ENCODE peak calls at places on chromosomes 11 and 22, in nine cellular contexts. J is transverse colon, O is HCT116, C is testis, V is suprapubic skin, R is adrenal gland, M is tibial nerve, K is Peyer's patch, I is NB4. T is an unnamed sample.

GRCh38 chr11:78809931-78810481 is 235.3 kb upstream of the NARS2 start:
- DNase-seq in J (no peak), O (no peak), C (no peak), V (no peak), R (no peak), M (no peak), K (no peak), I (no peak), T (no peak)

GRCh38 chr11:123137496-123138270 is 57.4 kb downstream of the CLMP start:
- DNase-seq in J (peak), O (no peak), C (peak), V (peak), R (peak), M (peak), K (peak), I (peak), T (no peak)

GRCh38 chr11:124892131-124892530 is 5.5 kb downstream of the ROBO4 start:
- DNase-seq in J (no peak), O (no peak), C (no peak), V (no peak), R (no peak), M (peak), K (no peak), I (no peak), T (no peak)

GRCh38 chr22:33073989-33074391 is 15.8 kb upstream of the SYN3 start:
- DNase-seq in J (no peak), O (no peak), C (no peak), V (no peak), R (no peak), M (no peak), K (no peak), I (no peak), T (peak)

GRCh38 chr22:49967333-49968241 is 7.0 kb downstream of the PIM3 start:
- DNase-seq in J (peak), O (no peak), C (peak), V (peak), R (peak), M (peak), K (peak), I (no peak), T (no peak)

GRCh38 chr11:43913829-43914380 is 28.5 kb upstream of the C11orf96 start:
- DNase-seq in J (no peak), O (no peak), C (no peak), V (no peak), R (no peak), M (no peak), K (no peak), I (no peak), T (no peak)

GRCh38 chr11:119103793-119104192 is 2.1 kb upstream of the DPAGT1 start:
- DNase-seq in J (no peak), O (no peak), C (no peak), V (no peak), R (no peak), M (no peak), K (no peak), I (peak), T (no peak)

GRCh38 chr11:126797801-126798200 is 202.8 kb downstream of the KIRREL3 start:
- DNase-seq in J (no peak), O (no peak), C (no peak), V (no peak), R (no peak), M (no peak), K (no peak), I (no peak), T (no peak)

GRCh38 chr11:78961186-78961782 is 386.6 kb upstream of the NARS2 start:
- DNase-seq in J (peak), O (peak), C (peak), V (no peak), R (no peak), M (no peak), K (no peak), I (peak), T (peak)

GRCh38 chr11:19087658-19088057 is 27.1 kb upstream of the MRGPRX2 start:
- DNase-seq in J (no peak), O (no peak), C (no peak), V (no peak), R (no peak), M (no peak), K (no peak), I (no peak), T (peak)

GRCh38 chr22:50584106-50585096 is 1.8 kb upstream of the CHKB start:
- DNase-seq in J (no peak), O (no peak), C (no peak), V (no peak), R (no peak), M (no peak), K (no peak), I (no peak), T (no peak)

GRCh38 chr22:32951081-32951806 is 106.9 kb downstream of the SYN3 start:
- DNase-seq in J (no peak), O (no peak), C (no peak), V (no peak), R (peak), M (no peak), K (no peak), I (peak), T (no peak)

GRCh38 chr22:23281406-23282088 is 101.2 kb downstream of the BCR start:
- DNase-seq in J (peak), O (peak), C (peak), V (peak), R (peak), M (peak), K (peak), I (peak), T (peak)

GRCh38 chr11:76013526-76013925 is 192.8 kb downstream of the WNT11 start:
- DNase-seq in J (no peak), O (no peak), C (no peak), V (no peak), R (no peak), M (no peak), K (no peak), I (peak), T (no peak)

GRCh38 chr11:63889344-63889743 is 27.6 kb downstream of the RCOR2 start:
- DNase-seq in J (peak), O (no peak), C (no peak), V (no peak), R (no peak), M (no peak), K (peak), I (no peak), T (no peak)

GRCh38 chr11:24234822-24235508 is 261.9 kb upstream of the LUZP2 start:
- DNase-seq in J (peak), O (no peak), C (no peak), V (no peak), R (peak), M (no peak), K (peak), I (no peak), T (peak)

GRCh38 chr11:61042961-61043540 is 59.2 kb upstream of the CD5 start:
- DNase-seq in J (no peak), O (no peak), C (no peak), V (no peak), R (no peak), M (no peak), K (no peak), I (no peak), T (no peak)

GRCh38 chr22:36160499-36160942 is at the start of gene APOL3:
- DNase-seq in J (peak), O (no peak), C (peak), V (peak), R (peak), M (peak), K (peak), I (no peak), T (peak)

GRCh38 chr11:70524096-70524922 is 126.0 kb downstream of the CTTN start:
- DNase-seq in J (no peak), O (no peak), C (no peak), V (no peak), R (no peak), M (no peak), K (no peak), I (no peak), T (no peak)

GRCh38 chr22:27654536-27655445 is 146.8 kb downstream of the MN1 start:
- DNase-seq in J (peak), O (no peak), C (no peak), V (no peak), R (no peak), M (no peak), K (peak), I (no peak), T (no peak)

GRCh38 chr22:39179841-39180335 is 27.4 kb upstream of the CBX7 start:
- DNase-seq in J (no peak), O (no peak), C (no peak), V (peak), R (no peak), M (no peak), K (no peak), I (no peak), T (no peak)

GRCh38 chr11:1757861-1758610 is 5.7 kb downstream of the CTSD start:
- DNase-seq in J (peak), O (no peak), C (no peak), V (no peak), R (peak), M (no peak), K (peak), I (peak), T (no peak)

GRCh38 chr11:105236631-105237030 is 97.1 kb upstream of the CARD18 start:
- DNase-seq in J (no peak), O (no peak), C (no peak), V (no peak), R (no peak), M (no peak), K (no peak), I (no peak), T (no peak)

GRCh38 chr22:50530857-50531545 is 1.2 kb upstream of the TYMP start:
- DNase-seq in J (peak), O (peak), C (peak), V (peak), R (peak), M (peak), K (peak), I (peak), T (no peak)

GRCh38 chr11:91489989-91490388 is 734.6 kb upstream of the FAT3 start:
- DNase-seq in J (no peak), O (no peak), C (no peak), V (no peak), R (no peak), M (no peak), K (no peak), I (no peak), T (no peak)

GRCh38 chr11:121024989-121025388 is 1.1 kb downstream of the TBCEL start:
- DNase-seq in J (no peak), O (no peak), C (no peak), V (no peak), R (no peak), M (no peak), K (no peak), I (peak), T (no peak)

GRCh38 chr11:17782938-17783337 is 48.4 kb downstream of the KCNC1 start:
- DNase-seq in J (no peak), O (no peak), C (no peak), V (no peak), R (no peak), M (no peak), K (peak), I (no peak), T (no peak)

GRCh38 chr11:76578655-76579046 is 91.9 kb downstream of the LRRC32 start:
- DNase-seq in J (no peak), O (no peak), C (peak), V (no peak), R (peak), M (no peak), K (no peak), I (no peak), T (no peak)

GRCh38 chr11:26286472-26287066 is 45.4 kb upstream of the ANO3 start:
- DNase-seq in J (no peak), O (no peak), C (peak), V (no peak), R (no peak), M (no peak), K (no peak), I (peak), T (no peak)

GRCh38 chr11:31529189-31529588 is 19.6 kb downstream of the ELP4 start:
- DNase-seq in J (no peak), O (no peak), C (no peak), V (no peak), R (no peak), M (no peak), K (no peak), I (peak), T (no peak)

DNA sequence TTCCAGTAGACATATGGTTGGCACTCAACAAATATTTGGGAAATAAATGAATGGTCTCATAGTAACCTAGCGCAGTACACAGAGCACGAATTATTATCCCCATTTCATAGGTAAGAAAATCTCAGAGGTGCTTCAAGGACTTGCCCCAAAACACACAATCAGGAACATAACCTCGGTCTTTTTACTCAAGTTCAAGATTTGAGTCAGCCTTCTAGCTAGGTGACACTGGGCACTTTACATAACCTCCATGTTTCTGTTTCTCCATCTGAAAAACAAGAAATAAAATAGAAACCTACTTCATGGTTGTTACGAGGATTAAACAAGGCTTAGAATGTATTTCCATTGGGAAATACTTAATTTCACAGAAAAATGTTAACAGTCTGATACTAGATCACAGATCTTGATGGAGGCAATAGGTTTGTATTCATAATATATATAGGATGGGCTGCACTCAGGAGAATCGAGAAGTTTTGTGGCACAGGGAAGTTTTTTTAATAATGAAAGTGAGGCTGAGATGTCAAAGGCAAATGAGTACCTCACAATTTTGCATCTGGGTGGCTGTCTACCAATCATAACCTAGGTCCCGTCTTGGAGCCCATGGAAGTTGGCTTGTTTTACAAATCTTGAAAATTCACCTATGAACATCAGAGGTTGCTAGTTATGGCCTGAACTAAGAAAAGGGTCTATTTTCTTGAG is 147.4 kb upstream of the ZC3H12C start:
- DNase-seq in J (no peak), O (no peak), C (no peak), V (no peak), R (no peak), M (no peak), K (no peak), I (no peak), T (no peak)
- TF ChIP-seq POLR2A in J (no peak), O (no peak), C (no peak), V (no peak), R (no peak), M (no peak), K (no peak), I (no peak), T (no peak)

GRCh38 chr22:28813772-28814518 is 13.6 kb upstream of the XBP1 start:
- DNase-seq in J (peak), O (no peak), C (peak), V (peak), R (peak), M (peak), K (peak), I (peak), T (no peak)
- TF ChIP-seq POLR2A in J (no peak), O (no peak), C (no peak), V (no peak), R (no peak), M (no peak), K (no peak), I (no peak), T (no peak)

GRCh38 chr22:38034884-38035529 is 22.2 kb upstream of the PICK1 start:
- DNase-seq in J (no peak), O (no peak), C (no peak), V (no peak), R (no peak), M (no peak), K (no peak), I (no peak), T (no peak)

GRCh38 chr22:38032681-38033521 is 24.3 kb upstream of the PICK1 start:
- DNase-seq in J (no peak), O (no peak), C (no peak), V (no peak), R (no peak), M (peak), K (no peak), I (peak), T (no peak)

GRCh38 chr22:38033522-38034277 is 23.5 kb upstream of the PICK1 start:
- DNase-seq in J (no peak), O (no peak), C (no peak), V (no peak), R (no peak), M (no peak), K (no peak), I (peak), T (no peak)

GRCh38 chr22:38035530-38035885 is 21.7 kb upstream of the PICK1 start:
- DNase-seq in J (no peak), O (no peak), C (no peak), V (no peak), R (no peak), M (no peak), K (no peak), I (peak), T (no peak)

GRCh38 chr22:38034278-38034882 is 22.8 kb upstream of the PICK1 start:
- DNase-seq in J (peak), O (peak), C (peak), V (no peak), R (peak), M (no peak), K (no peak), I (peak), T (peak)
- TF ChIP-seq POLR2A in J (no peak), O (no peak), C (no peak), V (no peak), R (peak), M (peak), K (no peak), I (no peak), T (no peak)

DNA sequence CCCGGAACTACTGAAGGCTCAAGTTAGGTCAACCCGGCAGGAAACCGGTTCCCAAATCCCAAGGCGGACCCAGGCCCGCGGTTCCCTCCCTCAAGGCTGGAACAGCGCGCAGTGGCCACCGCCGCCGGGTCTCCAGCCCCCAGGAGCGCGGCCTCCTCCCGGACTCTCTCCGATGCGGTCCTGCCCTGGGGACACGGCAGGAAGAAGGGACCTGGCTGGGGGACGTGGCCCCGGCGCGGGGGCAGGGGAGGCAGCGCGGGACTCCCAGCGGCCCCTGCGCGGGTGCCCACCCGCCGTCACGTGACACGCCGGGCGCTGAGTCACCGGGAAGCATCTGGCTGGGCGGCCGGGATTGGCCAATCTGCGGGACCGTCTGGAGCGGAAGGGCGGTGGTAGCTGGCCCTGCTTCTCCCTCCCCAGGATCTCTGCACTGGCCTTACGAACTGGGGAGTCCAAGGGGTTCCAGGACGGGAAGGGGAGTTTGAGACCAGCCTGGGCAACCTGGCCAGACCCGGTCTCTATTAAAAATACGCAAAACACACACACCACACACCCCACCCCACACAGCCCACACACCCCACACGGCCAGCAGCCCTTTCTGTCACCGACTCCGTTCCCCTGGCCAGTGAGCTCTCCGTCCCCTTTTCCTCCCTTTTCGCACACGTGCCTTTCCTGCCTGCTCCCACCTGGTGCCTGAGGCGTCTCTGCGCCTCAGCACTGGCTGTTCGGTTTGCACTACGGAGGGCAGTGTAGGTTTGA is 21.4 kb upstream of the MALAT1 start:
- DNase-seq in J (peak), O (no peak), C (peak), V (peak), R (peak), M (peak), K (peak), I (peak), T (peak)
- TF ChIP-seq POLR2A in J (peak), O (peak), C (peak), V (peak), R (peak), M (peak), K (peak), I (peak), T (peak)